ENCODE peak calls at places on chromosomes 5 and 9, in eight cellular contexts. N is IMR-90, L is neuronal stem cell, Q is T-cell, E is mesenchymal stem cell, V is tibial nerve, D is NCI-H2081, J is neural crest cell. W is an unnamed sample.

GRCh38 chr5:180522350-180522749 is 28.2 kb downstream of the CNOT6 start:
- DNase-seq in N (no peak), L (no peak), Q (no peak), E (peak), V (no peak), D (no peak), J (no peak), W (no peak)

GRCh38 chr5:145557345-145557744 is 277.8 kb downstream of the PRELID2 start:
- DNase-seq in N (no peak), L (no peak), Q (no peak), E (no peak), V (no peak), D (no peak), J (no peak), W (no peak)

GRCh38 chr9:21153688-21154608 is 12.3 kb upstream of the IFNW1 start:
- DNase-seq in N (peak), L (peak), Q (no peak), E (peak), V (peak), D (peak), J (peak), W (peak)

GRCh38 chr9:108278341-108278740 is 577.4 kb downstream of the ACTL7B start:
- DNase-seq in N (no peak), L (no peak), Q (no peak), E (no peak), V (no peak), D (peak), J (no peak), W (no peak)

GRCh38 chr9:132748450-132748849 is 78.2 kb downstream of the GTF3C4 start:
- DNase-seq in N (peak), L (no peak), Q (no peak), E (no peak), V (no peak), D (no peak), J (no peak), W (no peak)

GRCh38 chr5:117380316-117380715 is 805.7 kb upstream of the SEMA6A start:
- DNase-seq in N (no peak), L (no peak), Q (no peak), E (no peak), V (no peak), D (no peak), J (no peak), W (no peak)

GRCh38 chr5:11110128-11110527 is 349.1 kb upstream of the DAP start:
- DNase-seq in N (no peak), L (no peak), Q (no peak), E (no peak), V (no peak), D (no peak), J (no peak), W (no peak)

GRCh38 chr9:17597977-17598376 is 19.1 kb downstream of the SH3GL2 start:
- DNase-seq in N (no peak), L (no peak), Q (no peak), E (no peak), V (no peak), D (no peak), J (no peak), W (no peak)

GRCh38 chr9:22228542-22228941 is 218.1 kb upstream of the DMRTA1 start:
- DNase-seq in N (peak), L (no peak), Q (no peak), E (no peak), V (no peak), D (no peak), J (no peak), W (no peak)

GRCh38 chr5:102807878-102808502 is 52.9 kb downstream of the PAM start:
- DNase-seq in N (peak), L (peak), Q (no peak), E (peak), V (no peak), D (peak), J (no peak), W (no peak)

GRCh38 chr9:82729141-82729540 is 333.8 kb downstream of the RASEF start:
- DNase-seq in N (no peak), L (no peak), Q (no peak), E (no peak), V (no peak), D (no peak), J (no peak), W (no peak)

GRCh38 chr5:96687812-96688453 is 25.8 kb downstream of the CAST start:
- DNase-seq in N (peak), L (no peak), Q (no peak), E (peak), V (no peak), D (peak), J (no peak), W (peak)